ENCODE peak calls at places on chromosomes 3 and 15, in eight cellular contexts. One of them, this sample, is unnamed.

GRCh38 chr15:101012326-101013040 is 93.3 kb downstream of the LRRK1 start:
- DNase-seq in Right ventricle myocardium inferior: no peak
- DNase-seq in ACHN: no peak
- DNase-seq in hypothalamus: no peak
- DNase-seq in choroid plexus epithelial cell: no peak
- DNase-seq in uterus: peak
- DNase-seq in left colon: no peak
- DNase-seq in naive thymus-derived CD8-positive, alpha-beta T cell: no peak
- DNase-seq in this sample: no peak

GRCh38 chr3:106699093-106699492 is 678.1 kb upstream of the CCDC54 start:
- DNase-seq in left colon: no peak
- DNase-seq in ACHN: no peak
- DNase-seq in naive thymus-derived CD8-positive, alpha-beta T cell: no peak
- DNase-seq in Right ventricle myocardium inferior: no peak
- DNase-seq in choroid plexus epithelial cell: no peak
- DNase-seq in uterus: no peak
- DNase-seq in hypothalamus: no peak
- DNase-seq in this sample: no peak

GRCh38 chr3:111368061-111368460 is 173.9 kb upstream of the CD96 start:
- DNase-seq in ACHN: no peak
- DNase-seq in left colon: no peak
- DNase-seq in uterus: no peak
- DNase-seq in Right ventricle myocardium inferior: no peak
- DNase-seq in naive thymus-derived CD8-positive, alpha-beta T cell: no peak
- DNase-seq in choroid plexus epithelial cell: peak
- DNase-seq in hypothalamus: no peak
- DNase-seq in this sample: no peak

GRCh38 chr15:90482124-90483011 is 47.4 kb upstream of the CRTC3 start:
- DNase-seq in left colon: peak
- DNase-seq in ACHN: peak
- DNase-seq in Right ventricle myocardium inferior: no peak
- DNase-seq in uterus: peak
- DNase-seq in choroid plexus epithelial cell: peak
- DNase-seq in naive thymus-derived CD8-positive, alpha-beta T cell: peak
- DNase-seq in hypothalamus: no peak
- DNase-seq in this sample: peak

GRCh38 chr15:88624156-88624970 is 3.2 kb downstream of the AEN start:
- DNase-seq in naive thymus-derived CD8-positive, alpha-beta T cell: peak
- DNase-seq in left colon: no peak
- DNase-seq in uterus: peak
- DNase-seq in choroid plexus epithelial cell: peak
- DNase-seq in Right ventricle myocardium inferior: no peak
- DNase-seq in hypothalamus: no peak
- DNase-seq in ACHN: no peak
- DNase-seq in this sample: no peak

GRCh38 chr15:52362497-52362896 is 66.9 kb upstream of the MYO5C start:
- DNase-seq in Right ventricle myocardium inferior: no peak
- DNase-seq in uterus: no peak
- DNase-seq in choroid plexus epithelial cell: peak
- DNase-seq in naive thymus-derived CD8-positive, alpha-beta T cell: no peak
- DNase-seq in hypothalamus: no peak
- DNase-seq in ACHN: no peak
- DNase-seq in left colon: no peak
- DNase-seq in this sample: no peak

GRCh38 chr3:15512173-15512572 is 9.3 kb downstream of the COLQ start:
- DNase-seq in ACHN: no peak
- DNase-seq in choroid plexus epithelial cell: no peak
- DNase-seq in Right ventricle myocardium inferior: peak
- DNase-seq in left colon: no peak
- DNase-seq in naive thymus-derived CD8-positive, alpha-beta T cell: no peak
- DNase-seq in hypothalamus: no peak
- DNase-seq in uterus: no peak
- DNase-seq in this sample: no peak

GRCh38 chr3:113275876-113276580 is 64.7 kb downstream of the BOC start:
- DNase-seq in Right ventricle myocardium inferior: no peak
- DNase-seq in uterus: peak
- DNase-seq in ACHN: no peak
- DNase-seq in left colon: no peak
- DNase-seq in choroid plexus epithelial cell: peak
- DNase-seq in naive thymus-derived CD8-positive, alpha-beta T cell: no peak
- DNase-seq in hypothalamus: no peak
- DNase-seq in this sample: peak

GRCh38 chr15:51837784-51838183 is 8.3 kb downstream of the TMOD3 start:
- DNase-seq in ACHN: peak
- DNase-seq in uterus: no peak
- DNase-seq in hypothalamus: no peak
- DNase-seq in left colon: no peak
- DNase-seq in naive thymus-derived CD8-positive, alpha-beta T cell: no peak
- DNase-seq in Right ventricle myocardium inferior: no peak
- DNase-seq in choroid plexus epithelial cell: peak
- DNase-seq in this sample: no peak

GRCh38 chr3:31893174-31893573 is 87.9 kb downstream of the OSBPL10 start:
- DNase-seq in Right ventricle myocardium inferior: no peak
- DNase-seq in naive thymus-derived CD8-positive, alpha-beta T cell: no peak
- DNase-seq in ACHN: no peak
- DNase-seq in uterus: no peak
- DNase-seq in choroid plexus epithelial cell: peak
- DNase-seq in left colon: no peak
- DNase-seq in hypothalamus: no peak
- DNase-seq in this sample: no peak

GRCh38 chr15:42375941-42376340 is 16.6 kb downstream of the CAPN3 start:
- DNase-seq in ACHN: no peak
- DNase-seq in uterus: no peak
- DNase-seq in choroid plexus epithelial cell: no peak
- DNase-seq in hypothalamus: no peak
- DNase-seq in left colon: no peak
- DNase-seq in naive thymus-derived CD8-positive, alpha-beta T cell: no peak
- DNase-seq in Right ventricle myocardium inferior: no peak
- DNase-seq in this sample: no peak

GRCh38 chr3:38519651-38520050 is 23.5 kb downstream of the EXOG start:
- DNase-seq in hypothalamus: no peak
- DNase-seq in Right ventricle myocardium inferior: no peak
- DNase-seq in uterus: no peak
- DNase-seq in choroid plexus epithelial cell: peak
- DNase-seq in ACHN: no peak
- DNase-seq in left colon: no peak
- DNase-seq in naive thymus-derived CD8-positive, alpha-beta T cell: peak
- DNase-seq in this sample: no peak

GRCh38 chr3:37072892-37073291 is 79.6 kb downstream of the MLH1 start:
- DNase-seq in choroid plexus epithelial cell: peak
- DNase-seq in hypothalamus: no peak
- DNase-seq in Right ventricle myocardium inferior: no peak
- DNase-seq in left colon: peak
- DNase-seq in ACHN: no peak
- DNase-seq in uterus: no peak
- DNase-seq in naive thymus-derived CD8-positive, alpha-beta T cell: no peak
- DNase-seq in this sample: peak

GRCh38 chr3:99878005-99878404 is 60.3 kb downstream of the CMSS1 start:
- DNase-seq in Right ventricle myocardium inferior: no peak
- DNase-seq in choroid plexus epithelial cell: peak
- DNase-seq in ACHN: peak
- DNase-seq in left colon: no peak
- DNase-seq in uterus: peak
- DNase-seq in naive thymus-derived CD8-positive, alpha-beta T cell: no peak
- DNase-seq in hypothalamus: no peak
- DNase-seq in this sample: peak

GRCh38 chr3:150067561-150067960 is 96.9 kb upstream of the PFN2 start:
- DNase-seq in Right ventricle myocardium inferior: peak
- DNase-seq in ACHN: no peak
- DNase-seq in naive thymus-derived CD8-positive, alpha-beta T cell: no peak
- DNase-seq in left colon: no peak
- DNase-seq in choroid plexus epithelial cell: no peak
- DNase-seq in hypothalamus: no peak
- DNase-seq in uterus: no peak
- DNase-seq in this sample: no peak

GRCh38 chr3:142027295-142027694 is 122.0 kb downstream of the TFDP2 start:
- DNase-seq in hypothalamus: no peak
- DNase-seq in uterus: no peak
- DNase-seq in choroid plexus epithelial cell: peak
- DNase-seq in left colon: no peak
- DNase-seq in ACHN: no peak
- DNase-seq in naive thymus-derived CD8-positive, alpha-beta T cell: no peak
- DNase-seq in Right ventricle myocardium inferior: no peak
- DNase-seq in this sample: no peak

GRCh38 chr3:33645060-33645841 is 72.8 kb downstream of the CLASP2 start:
- DNase-seq in naive thymus-derived CD8-positive, alpha-beta T cell: peak
- DNase-seq in left colon: no peak
- DNase-seq in choroid plexus epithelial cell: peak
- DNase-seq in uterus: no peak
- DNase-seq in Right ventricle myocardium inferior: no peak
- DNase-seq in ACHN: peak
- DNase-seq in hypothalamus: no peak
- DNase-seq in this sample: no peak

GRCh38 chr3:77348244-77348855 is 308.5 kb downstream of the ROBO2 start:
- DNase-seq in hypothalamus: no peak
- DNase-seq in left colon: no peak
- DNase-seq in Right ventricle myocardium inferior: no peak
- DNase-seq in naive thymus-derived CD8-positive, alpha-beta T cell: no peak
- DNase-seq in ACHN: peak
- DNase-seq in uterus: no peak
- DNase-seq in choroid plexus epithelial cell: peak
- DNase-seq in this sample: peak

GRCh38 chr15:69045810-69046209 is 31.3 kb downstream of the NOX5 start:
- DNase-seq in naive thymus-derived CD8-positive, alpha-beta T cell: no peak
- DNase-seq in left colon: no peak
- DNase-seq in hypothalamus: no peak
- DNase-seq in ACHN: no peak
- DNase-seq in uterus: no peak
- DNase-seq in Right ventricle myocardium inferior: no peak
- DNase-seq in choroid plexus epithelial cell: peak
- DNase-seq in this sample: peak

GRCh38 chr3:33980252-33980651 is 181.8 kb downstream of the PDCD6IP start:
- DNase-seq in ACHN: peak
- DNase-seq in left colon: no peak
- DNase-seq in hypothalamus: no peak
- DNase-seq in naive thymus-derived CD8-positive, alpha-beta T cell: no peak
- DNase-seq in Right ventricle myocardium inferior: no peak
- DNase-seq in uterus: no peak
- DNase-seq in choroid plexus epithelial cell: peak
- DNase-seq in this sample: peak

GRCh38 chr15:77083381-77084160 is 12.7 kb upstream of the TSPAN3 start:
- DNase-seq in left colon: peak
- DNase-seq in uterus: peak
- DNase-seq in hypothalamus: peak
- DNase-seq in naive thymus-derived CD8-positive, alpha-beta T cell: peak
- DNase-seq in Right ventricle myocardium inferior: peak
- DNase-seq in choroid plexus epithelial cell: peak
- DNase-seq in ACHN: peak
- DNase-seq in this sample: no peak